ENCODE peak calls at places on chromosomes 6 and 20, in five cellular contexts. One of them, this sample, is unnamed.

GRCh38 chr6:28947831-28948270 is 24.1 kb upstream of the TRIM27 start:
- DNase-seq in GM23338: no peak
- DNase-seq in GM13976: no peak
- DNase-seq in endothelial cell: no peak
- DNase-seq in CD8-positive, alpha-beta T cell: no peak
- DNase-seq in this sample: no peak

GRCh38 chr6:70390067-70390466 is 23.2 kb upstream of the FAM135A start:
- DNase-seq in GM23338: no peak
- DNase-seq in GM13976: no peak
- DNase-seq in endothelial cell: no peak
- DNase-seq in CD8-positive, alpha-beta T cell: no peak
- DNase-seq in this sample: no peak

GRCh38 chr6:118789419-118789818 is 104.5 kb upstream of the ASF1A start:
- DNase-seq in GM23338: no peak
- DNase-seq in GM13976: no peak
- DNase-seq in endothelial cell: no peak
- DNase-seq in CD8-positive, alpha-beta T cell: no peak
- DNase-seq in this sample: no peak

GRCh38 chr6:4413073-4413472 is 277.7 kb upstream of the ECI2 start:
- DNase-seq in GM23338: no peak
- DNase-seq in GM13976: no peak
- DNase-seq in endothelial cell: no peak
- DNase-seq in CD8-positive, alpha-beta T cell: no peak
- DNase-seq in this sample: no peak

GRCh38 chr6:100057941-100058340 is 63.9 kb upstream of the MCHR2 start:
- DNase-seq in GM23338: no peak
- DNase-seq in GM13976: no peak
- DNase-seq in endothelial cell: no peak
- DNase-seq in CD8-positive, alpha-beta T cell: no peak
- DNase-seq in this sample: no peak

GRCh38 chr20:57788936-57789613 is 79.3 kb upstream of the PMEPA1 start:
- DNase-seq in GM23338: no peak
- DNase-seq in GM13976: no peak
- DNase-seq in endothelial cell: no peak
- DNase-seq in CD8-positive, alpha-beta T cell: no peak
- DNase-seq in this sample: no peak

GRCh38 chr20:32830437-32830836 is 10.7 kb downstream of the MAPRE1 start:
- DNase-seq in GM23338: no peak
- DNase-seq in GM13976: no peak
- DNase-seq in endothelial cell: no peak
- DNase-seq in CD8-positive, alpha-beta T cell: no peak
- DNase-seq in this sample: no peak

GRCh38 chr6:43263314-43264178 is 20.3 kb downstream of the TTBK1 start:
- DNase-seq in GM23338: peak
- DNase-seq in GM13976: peak
- DNase-seq in endothelial cell: peak
- DNase-seq in CD8-positive, alpha-beta T cell: peak
- DNase-seq in this sample: peak

GRCh38 chr20:49641683-49642649 is 71.7 kb downstream of the B4GALT5 start:
- DNase-seq in GM23338: no peak
- DNase-seq in GM13976: no peak
- DNase-seq in endothelial cell: no peak
- DNase-seq in CD8-positive, alpha-beta T cell: no peak
- DNase-seq in this sample: no peak

GRCh38 chr20:41339957-41340326 is 679 bp upstream of the LPIN3 start:
- DNase-seq in GM23338: peak
- DNase-seq in GM13976: peak
- DNase-seq in endothelial cell: peak
- DNase-seq in CD8-positive, alpha-beta T cell: peak
- DNase-seq in this sample: no peak

GRCh38 chr6:107418118-107418517 is 41.2 kb downstream of the PDSS2 start:
- DNase-seq in GM23338: peak
- DNase-seq in GM13976: peak
- DNase-seq in endothelial cell: no peak
- DNase-seq in CD8-positive, alpha-beta T cell: no peak
- DNase-seq in this sample: no peak

GRCh38 chr20:25195962-25196700 is 619 bp downstream of the ENTPD6 start:
- DNase-seq in GM23338: peak
- DNase-seq in GM13976: no peak
- DNase-seq in endothelial cell: peak
- DNase-seq in CD8-positive, alpha-beta T cell: no peak
- DNase-seq in this sample: no peak

GRCh38 chr6:37488464-37488863 is 11.2 kb downstream of the CCDC167 start:
- DNase-seq in GM23338: no peak
- DNase-seq in GM13976: no peak
- DNase-seq in endothelial cell: no peak
- DNase-seq in CD8-positive, alpha-beta T cell: no peak
- DNase-seq in this sample: no peak

GRCh38 chr6:121260651-121261102 is 73.6 kb downstream of the TBC1D32 start:
- DNase-seq in GM23338: no peak
- DNase-seq in GM13976: no peak
- DNase-seq in endothelial cell: no peak
- DNase-seq in CD8-positive, alpha-beta T cell: no peak
- DNase-seq in this sample: no peak

GRCh38 chr6:167495506-167496391 is 170.9 kb downstream of the TTLL2 start:
- DNase-seq in GM23338: no peak
- DNase-seq in GM13976: no peak
- DNase-seq in endothelial cell: no peak
- DNase-seq in CD8-positive, alpha-beta T cell: no peak
- DNase-seq in this sample: no peak

GRCh38 chr6:122838060-122838780 is 49.2 kb downstream of the SMPDL3A start:
- DNase-seq in GM23338: peak
- DNase-seq in GM13976: peak
- DNase-seq in endothelial cell: no peak
- DNase-seq in CD8-positive, alpha-beta T cell: no peak
- DNase-seq in this sample: no peak

GRCh38 chr6:125930810-125931418 is 25.7 kb upstream of the HINT3 start:
- DNase-seq in GM23338: no peak
- DNase-seq in GM13976: no peak
- DNase-seq in endothelial cell: no peak
- DNase-seq in CD8-positive, alpha-beta T cell: no peak
- DNase-seq in this sample: no peak

GRCh38 chr6:33850869-33851541 is 47.2 kb upstream of the MLN start:
- DNase-seq in GM23338: no peak
- DNase-seq in GM13976: no peak
- DNase-seq in endothelial cell: no peak
- DNase-seq in CD8-positive, alpha-beta T cell: no peak
- DNase-seq in this sample: no peak

GRCh38 chr6:168367285-168367720 is 47.7 kb upstream of the DACT2 start:
- DNase-seq in GM23338: no peak
- DNase-seq in GM13976: no peak
- DNase-seq in endothelial cell: no peak
- DNase-seq in CD8-positive, alpha-beta T cell: no peak
- DNase-seq in this sample: no peak

GRCh38 chr6:95420792-95421191 is 156.5 kb upstream of the MANEA start:
- DNase-seq in GM23338: no peak
- DNase-seq in GM13976: no peak
- DNase-seq in endothelial cell: no peak
- DNase-seq in CD8-positive, alpha-beta T cell: no peak
- DNase-seq in this sample: no peak

GRCh38 chr6:156991971-156992370 is 214.8 kb downstream of the ARID1B start:
- DNase-seq in GM23338: no peak
- DNase-seq in GM13976: no peak
- DNase-seq in endothelial cell: no peak
- DNase-seq in CD8-positive, alpha-beta T cell: no peak
- DNase-seq in this sample: no peak

GRCh38 chr6:149249370-149250357 is 67.8 kb upstream of the TAB2 start:
- DNase-seq in GM23338: no peak
- DNase-seq in GM13976: no peak
- DNase-seq in endothelial cell: no peak
- DNase-seq in CD8-positive, alpha-beta T cell: no peak
- DNase-seq in this sample: no peak

GRCh38 chr6:77561768-77562314 is 91.0 kb upstream of the MEI4 start:
- DNase-seq in GM23338: no peak
- DNase-seq in GM13976: no peak
- DNase-seq in endothelial cell: no peak
- DNase-seq in CD8-positive, alpha-beta T cell: no peak
- DNase-seq in this sample: no peak

GRCh38 chr6:161076211-161076677 is 84.7 kb downstream of the MAP3K4 start:
- DNase-seq in GM23338: peak
- DNase-seq in GM13976: no peak
- DNase-seq in endothelial cell: no peak
- DNase-seq in CD8-positive, alpha-beta T cell: no peak
- DNase-seq in this sample: peak

DNA sequence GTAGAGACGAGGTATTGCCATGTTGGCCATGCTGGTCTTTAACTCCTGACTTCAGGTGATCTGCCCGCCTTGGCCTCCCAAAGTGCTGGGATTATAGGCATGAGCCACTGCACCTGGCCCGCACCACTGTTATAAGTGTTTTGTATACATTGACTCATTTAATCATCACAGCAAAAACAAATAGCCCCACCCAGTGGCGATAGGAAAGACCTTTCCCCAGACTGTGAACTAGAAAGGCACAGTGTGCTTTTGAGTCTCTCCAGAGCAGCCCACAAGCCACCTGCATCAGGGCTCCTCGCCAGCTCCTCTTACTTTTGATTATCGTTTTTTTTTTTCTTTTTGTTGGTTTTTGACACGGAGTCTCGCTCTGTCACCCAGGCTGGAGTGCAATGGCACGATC is 27.9 kb upstream of the ZFP64 start:
- DNase-seq in GM23338: peak
- DNase-seq in GM13976: peak
- DNase-seq in endothelial cell: no peak
- DNase-seq in CD8-positive, alpha-beta T cell: no peak
- DNase-seq in this sample: no peak
- TF ChIP-seq CTCF in GM23338: peak
- TF ChIP-seq CTCF in GM13976: no peak
- TF ChIP-seq CTCF in endothelial cell: no peak
- TF ChIP-seq CTCF in CD8-positive, alpha-beta T cell: no peak
- TF ChIP-seq CTCF in this sample: no peak

GRCh38 chr6:45505470-45505869 is 127.7 kb upstream of the SUPT3H start:
- DNase-seq in GM23338: no peak
- DNase-seq in GM13976: no peak
- DNase-seq in endothelial cell: no peak
- DNase-seq in CD8-positive, alpha-beta T cell: no peak
- DNase-seq in this sample: no peak

GRCh38 chr6:45502446-45502845 is 124.7 kb upstream of the SUPT3H start:
- DNase-seq in GM23338: no peak
- DNase-seq in GM13976: no peak
- DNase-seq in endothelial cell: no peak
- DNase-seq in CD8-positive, alpha-beta T cell: no peak
- DNase-seq in this sample: no peak

GRCh38 chr6:45498620-45499019 is 120.9 kb upstream of the SUPT3H start:
- DNase-seq in GM23338: no peak
- DNase-seq in GM13976: no peak
- DNase-seq in endothelial cell: no peak
- DNase-seq in CD8-positive, alpha-beta T cell: no peak
- DNase-seq in this sample: no peak

GRCh38 chr6:45504947-45505346 is 127.2 kb upstream of the SUPT3H start:
- DNase-seq in GM23338: peak
- DNase-seq in GM13976: no peak
- DNase-seq in endothelial cell: peak
- DNase-seq in CD8-positive, alpha-beta T cell: no peak
- DNase-seq in this sample: no peak

DNA sequence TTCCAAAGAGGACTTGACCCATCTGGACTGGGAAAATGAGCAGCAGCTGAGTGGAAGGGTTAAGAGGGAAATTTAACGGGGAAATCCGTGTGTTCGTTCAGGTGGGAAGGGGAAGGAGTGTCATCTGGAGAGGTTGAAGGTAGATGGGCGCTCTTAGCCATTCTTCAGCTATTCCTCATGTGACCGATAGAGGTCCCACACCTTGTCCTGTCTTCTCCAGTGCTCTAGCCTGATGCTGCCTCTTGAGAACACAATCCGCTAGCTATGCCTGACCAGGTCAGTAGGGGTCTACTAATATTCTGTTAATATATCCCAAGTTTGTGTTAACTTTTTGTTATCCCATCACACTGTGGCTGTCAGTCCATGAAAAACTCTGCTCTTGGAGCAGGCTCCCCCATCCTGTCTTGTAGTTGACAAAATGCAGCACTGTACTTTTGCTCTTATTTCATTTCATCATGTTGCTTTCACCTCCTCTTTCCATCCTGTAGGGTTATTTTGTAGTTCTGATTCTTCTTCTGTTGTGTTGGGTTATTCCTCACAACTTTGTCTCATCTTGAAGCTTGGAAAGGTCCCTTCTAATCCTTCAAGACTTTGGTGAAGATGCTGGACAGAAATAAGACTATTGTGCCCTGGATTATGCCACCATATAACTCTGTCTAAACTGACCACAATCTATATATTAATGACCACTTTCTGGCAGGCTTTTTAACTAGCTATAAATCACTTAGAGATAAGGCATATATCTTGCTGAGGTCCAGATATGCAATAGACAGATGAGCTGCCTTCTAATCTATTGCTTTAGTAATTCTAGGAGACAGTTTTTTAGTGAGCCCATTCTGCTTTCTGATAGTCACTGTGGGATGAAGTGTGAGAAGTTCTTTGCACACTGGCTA is 123.4 kb upstream of the SUPT3H start:
- DNase-seq in GM23338: peak
- DNase-seq in GM13976: no peak
- DNase-seq in endothelial cell: no peak
- DNase-seq in CD8-positive, alpha-beta T cell: no peak
- DNase-seq in this sample: no peak
- TF ChIP-seq CTCF in GM23338: peak
- TF ChIP-seq CTCF in GM13976: no peak
- TF ChIP-seq CTCF in endothelial cell: peak
- TF ChIP-seq CTCF in CD8-positive, alpha-beta T cell: no peak
- TF ChIP-seq CTCF in this sample: peak

DNA sequence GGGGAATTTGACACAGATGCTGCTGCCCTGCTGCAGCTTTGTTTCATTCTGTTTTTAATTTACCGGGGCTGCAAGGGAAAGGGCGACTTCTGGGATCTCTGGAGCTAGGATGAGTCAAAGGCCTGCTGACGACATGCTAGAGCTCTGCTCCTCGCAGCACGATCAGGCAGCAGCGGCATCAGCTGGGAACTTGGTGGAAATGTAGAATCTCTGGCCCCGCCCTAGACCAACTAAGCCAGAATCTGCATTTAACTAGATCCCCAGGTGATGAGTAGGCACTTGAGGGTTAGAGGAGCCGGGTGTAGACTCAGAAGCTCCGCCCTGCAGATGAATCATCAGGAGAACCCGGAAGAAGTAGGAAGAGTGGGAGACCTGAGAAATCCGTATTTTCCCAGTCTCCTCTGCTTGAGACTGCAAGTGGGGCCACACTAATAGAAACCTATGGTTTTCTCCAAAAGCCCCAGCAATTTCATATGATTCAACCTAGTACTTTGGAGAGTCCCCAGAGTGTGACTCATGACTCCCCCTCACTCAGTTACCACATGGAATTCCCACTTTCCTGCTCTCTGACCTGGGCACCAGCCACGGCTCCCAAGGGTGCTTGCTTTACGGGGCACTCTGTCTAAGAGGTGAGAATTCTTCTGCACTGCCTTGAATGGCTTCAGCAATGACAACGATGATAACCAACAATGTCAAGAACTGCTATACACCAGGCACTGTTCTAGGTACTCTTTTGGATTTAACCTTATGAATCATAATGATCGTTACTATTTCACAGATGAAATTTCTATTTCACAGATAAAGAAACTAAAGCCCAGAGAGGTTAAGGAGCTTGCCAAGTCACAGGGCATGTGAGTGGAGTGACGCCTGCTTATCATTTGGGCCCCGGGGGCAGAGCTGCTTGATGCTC is 18.1 kb downstream of the TUBB2B start:
- DNase-seq in GM23338: peak
- DNase-seq in GM13976: peak
- DNase-seq in endothelial cell: no peak
- DNase-seq in CD8-positive, alpha-beta T cell: no peak
- DNase-seq in this sample: peak
- TF ChIP-seq CTCF in GM23338: no peak
- TF ChIP-seq CTCF in GM13976: peak
- TF ChIP-seq CTCF in endothelial cell: no peak
- TF ChIP-seq CTCF in CD8-positive, alpha-beta T cell: no peak
- TF ChIP-seq CTCF in this sample: no peak

GRCh38 chr20:6641012-6641411 is 126.5 kb upstream of the BMP2 start:
- DNase-seq in GM23338: no peak
- DNase-seq in GM13976: no peak
- DNase-seq in endothelial cell: no peak
- DNase-seq in CD8-positive, alpha-beta T cell: no peak
- DNase-seq in this sample: no peak
- TF ChIP-seq CTCF in GM23338: peak
- TF ChIP-seq CTCF in GM13976: no peak
- TF ChIP-seq CTCF in endothelial cell: no peak
- TF ChIP-seq CTCF in CD8-positive, alpha-beta T cell: no peak
- TF ChIP-seq CTCF in this sample: no peak

This sample was measured in D721Med.